ENCODE peak calls at places on chromosomes 12 and 14, in five cellular contexts. One of them, this sample, is unnamed.

GRCh38 chr12:75814856-75815754 is 216.5 kb downstream of the PHLDA1 start:
- DNase-seq in neuronal stem cell: no peak
- DNase-seq in H1: no peak
- DNase-seq in mesenchymal stem cell: peak
- DNase-seq in IMR-90: peak
- DNase-seq in this sample: peak

GRCh38 chr12:6540181-6540877 is 6.0 kb downstream of the GAPDH start:
- DNase-seq in H1: no peak
- DNase-seq in mesenchymal stem cell: peak
- DNase-seq in neuronal stem cell: no peak
- DNase-seq in IMR-90: peak
- DNase-seq in this sample: peak

GRCh38 chr12:19799216-19799615 is 359.9 kb downstream of the AEBP2 start:
- DNase-seq in H1: no peak
- DNase-seq in neuronal stem cell: no peak
- DNase-seq in IMR-90: peak
- DNase-seq in mesenchymal stem cell: no peak
- DNase-seq in this sample: no peak

GRCh38 chr12:4809013-4809448 is 88.8 kb downstream of the GALNT8 start:
- DNase-seq in H1: peak
- DNase-seq in IMR-90: no peak
- DNase-seq in neuronal stem cell: peak
- DNase-seq in mesenchymal stem cell: no peak
- DNase-seq in this sample: no peak

GRCh38 chr12:93950321-93950720 is 198.1 kb upstream of the PLXNC1 start:
- DNase-seq in H1: no peak
- DNase-seq in IMR-90: no peak
- DNase-seq in mesenchymal stem cell: no peak
- DNase-seq in neuronal stem cell: no peak
- DNase-seq in this sample: no peak

GRCh38 chr14:104635717-104636116 is 31.1 kb upstream of the TMEM179 start:
- DNase-seq in mesenchymal stem cell: no peak
- DNase-seq in neuronal stem cell: no peak
- DNase-seq in IMR-90: no peak
- DNase-seq in H1: no peak
- DNase-seq in this sample: no peak

GRCh38 chr14:49594347-49595089 is 4.2 kb upstream of the LRR1 start:
- DNase-seq in mesenchymal stem cell: peak
- DNase-seq in neuronal stem cell: no peak
- DNase-seq in H1: no peak
- DNase-seq in IMR-90: peak
- DNase-seq in this sample: no peak

GRCh38 chr12:43937947-43938346 is 102.1 kb downstream of the TMEM117 start:
- DNase-seq in H1: no peak
- DNase-seq in neuronal stem cell: no peak
- DNase-seq in mesenchymal stem cell: no peak
- DNase-seq in IMR-90: peak
- DNase-seq in this sample: peak

GRCh38 chr12:73731658-73732057 is 806.0 kb upstream of the ATXN7L3B start:
- DNase-seq in H1: no peak
- DNase-seq in neuronal stem cell: no peak
- DNase-seq in IMR-90: no peak
- DNase-seq in mesenchymal stem cell: peak
- DNase-seq in this sample: no peak

GRCh38 chr14:88974991-88975835 is 150.8 kb downstream of the TTC8 start:
- DNase-seq in H1: no peak
- DNase-seq in IMR-90: no peak
- DNase-seq in mesenchymal stem cell: no peak
- DNase-seq in neuronal stem cell: no peak
- DNase-seq in this sample: no peak

GRCh38 chr12:6180300-6181051 is 19.7 kb upstream of the CD9 start:
- DNase-seq in mesenchymal stem cell: peak
- DNase-seq in IMR-90: peak
- DNase-seq in H1: no peak
- DNase-seq in neuronal stem cell: no peak
- DNase-seq in this sample: no peak

GRCh38 chr12:101663298-101663697 is 34.1 kb upstream of the CHPT1 start:
- DNase-seq in H1: no peak
- DNase-seq in IMR-90: no peak
- DNase-seq in neuronal stem cell: no peak
- DNase-seq in mesenchymal stem cell: no peak
- DNase-seq in this sample: no peak

GRCh38 chr12:42590324-42590934 is 883 bp upstream of the PRICKLE1 start:
- DNase-seq in H1: no peak
- DNase-seq in IMR-90: no peak
- DNase-seq in neuronal stem cell: peak
- DNase-seq in mesenchymal stem cell: peak
- DNase-seq in this sample: no peak

GRCh38 chr12:49674318-49674985 is 32.8 kb downstream of the FMNL3 start:
- DNase-seq in IMR-90: peak
- DNase-seq in H1: no peak
- DNase-seq in mesenchymal stem cell: peak
- DNase-seq in neuronal stem cell: no peak
- DNase-seq in this sample: no peak

GRCh38 chr14:21987937-21988336 is 314.3 kb upstream of the OR4E1 start:
- DNase-seq in IMR-90: peak
- DNase-seq in H1: no peak
- DNase-seq in neuronal stem cell: peak
- DNase-seq in mesenchymal stem cell: peak
- DNase-seq in this sample: peak

GRCh38 chr12:117294206-117294605 is 67.2 kb downstream of the NOS1 start:
- DNase-seq in neuronal stem cell: no peak
- DNase-seq in H1: no peak
- DNase-seq in mesenchymal stem cell: no peak
- DNase-seq in IMR-90: no peak
- DNase-seq in this sample: no peak

GRCh38 chr14:36091096-36091495 is 85.4 kb downstream of the PTCSC3 start:
- DNase-seq in mesenchymal stem cell: peak
- DNase-seq in neuronal stem cell: no peak
- DNase-seq in IMR-90: peak
- DNase-seq in H1: no peak
- DNase-seq in this sample: no peak

GRCh38 chr14:36515105-36515593 is 4.9 kb downstream of the NKX2-1 start:
- DNase-seq in IMR-90: no peak
- DNase-seq in mesenchymal stem cell: no peak
- DNase-seq in H1: no peak
- DNase-seq in neuronal stem cell: no peak
- DNase-seq in this sample: no peak

GRCh38 chr12:66059670-66060069 is 70.9 kb downstream of the LLPH start:
- DNase-seq in IMR-90: no peak
- DNase-seq in neuronal stem cell: no peak
- DNase-seq in mesenchymal stem cell: no peak
- DNase-seq in H1: no peak
- DNase-seq in this sample: no peak

GRCh38 chr12:62760779-62761178 is 174.2 kb downstream of the PPM1H start:
- DNase-seq in neuronal stem cell: no peak
- DNase-seq in mesenchymal stem cell: peak
- DNase-seq in IMR-90: peak
- DNase-seq in H1: no peak
- DNase-seq in this sample: peak

GRCh38 chr14:51019089-51019488 is 74.8 kb upstream of the PYGL start:
- DNase-seq in IMR-90: no peak
- DNase-seq in mesenchymal stem cell: no peak
- DNase-seq in H1: no peak
- DNase-seq in neuronal stem cell: no peak
- DNase-seq in this sample: no peak

GRCh38 chr14:22539831-22540230 is 49.2 kb downstream of the DAD1 start:
- DNase-seq in H1: no peak
- DNase-seq in mesenchymal stem cell: no peak
- DNase-seq in IMR-90: no peak
- DNase-seq in neuronal stem cell: no peak
- DNase-seq in this sample: no peak

GRCh38 chr12:6919588-6919987 is 5.2 kb downstream of the ENO2 start:
- DNase-seq in H1: no peak
- DNase-seq in neuronal stem cell: no peak
- DNase-seq in mesenchymal stem cell: no peak
- DNase-seq in IMR-90: no peak
- DNase-seq in this sample: no peak

GRCh38 chr12:31756977-31757420 is 28.2 kb upstream of the AMN1 start:
- DNase-seq in IMR-90: no peak
- DNase-seq in H1: no peak
- DNase-seq in mesenchymal stem cell: peak
- DNase-seq in neuronal stem cell: no peak
- DNase-seq in this sample: peak

GRCh38 chr12:118359541-118359915 is 13.2 kb downstream of the TAOK3 start:
- DNase-seq in H1: no peak
- DNase-seq in mesenchymal stem cell: no peak
- DNase-seq in neuronal stem cell: no peak
- DNase-seq in IMR-90: no peak
- DNase-seq in this sample: no peak

GRCh38 chr12:118357327-118358007 is 15.2 kb downstream of the TAOK3 start:
- DNase-seq in IMR-90: peak
- DNase-seq in neuronal stem cell: no peak
- DNase-seq in mesenchymal stem cell: peak
- DNase-seq in H1: no peak
- DNase-seq in this sample: no peak

GRCh38 chr12:118356809-118357326 is 15.8 kb downstream of the TAOK3 start:
- DNase-seq in neuronal stem cell: no peak
- DNase-seq in mesenchymal stem cell: peak
- DNase-seq in H1: no peak
- DNase-seq in IMR-90: peak
- DNase-seq in this sample: peak

GRCh38 chr12:118358607-118359540 is 13.8 kb downstream of the TAOK3 start:
- DNase-seq in neuronal stem cell: no peak
- DNase-seq in IMR-90: no peak
- DNase-seq in mesenchymal stem cell: no peak
- DNase-seq in H1: no peak
- DNase-seq in this sample: peak

GRCh38 chr12:118358008-118358359 is 14.7 kb downstream of the TAOK3 start:
- DNase-seq in mesenchymal stem cell: no peak
- DNase-seq in neuronal stem cell: no peak
- DNase-seq in H1: no peak
- DNase-seq in IMR-90: no peak
- DNase-seq in this sample: no peak
- H3K9ac ChIP-seq in mesenchymal stem cell: peak
- H3K9ac ChIP-seq in neuronal stem cell: no peak
- H3K9ac ChIP-seq in H1: no peak
- H3K9ac ChIP-seq in IMR-90: no peak
- H3K9ac ChIP-seq in this sample: no peak

DNA sequence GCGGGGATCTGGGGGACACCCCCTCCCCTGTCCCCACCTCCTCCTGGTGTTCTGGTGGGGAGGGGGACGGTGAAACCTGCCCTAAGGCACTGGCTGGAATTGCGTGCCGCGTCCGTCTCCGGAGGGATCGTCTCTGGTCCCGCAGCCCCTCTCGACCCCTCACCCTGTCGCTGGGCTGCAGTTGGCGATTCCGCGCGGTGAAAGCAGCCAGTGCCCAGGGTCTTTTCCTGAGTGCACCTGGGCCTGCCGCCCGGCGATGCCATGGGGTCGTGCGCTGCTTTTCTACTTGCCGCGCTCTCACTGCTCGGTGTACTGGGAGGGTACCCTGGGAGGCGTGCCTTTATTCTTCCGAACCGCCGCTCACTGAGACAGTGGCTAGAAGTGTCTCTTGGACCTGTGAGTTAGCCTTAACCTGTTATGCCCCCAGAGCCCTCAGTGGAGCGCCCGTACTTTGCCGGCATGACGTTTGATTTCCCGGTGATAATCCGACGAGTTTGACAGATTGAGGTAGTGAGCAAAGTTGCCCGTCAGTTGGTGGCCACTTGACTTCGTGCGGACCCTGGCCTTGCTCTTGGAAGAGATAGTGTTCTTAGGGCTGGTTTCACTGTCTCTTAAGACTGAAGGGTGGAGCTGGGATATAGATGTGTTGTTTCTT is 788 bp downstream of the SFSWAP start:
- DNase-seq in mesenchymal stem cell: peak
- DNase-seq in H1: no peak
- DNase-seq in neuronal stem cell: no peak
- DNase-seq in IMR-90: no peak
- DNase-seq in this sample: no peak
- H3K4ac ChIP-seq in mesenchymal stem cell: peak
- H3K4ac ChIP-seq in H1: peak
- H3K4ac ChIP-seq in neuronal stem cell: no peak
- H3K4ac ChIP-seq in IMR-90: peak
- H3K4ac ChIP-seq in this sample: peak

DNA sequence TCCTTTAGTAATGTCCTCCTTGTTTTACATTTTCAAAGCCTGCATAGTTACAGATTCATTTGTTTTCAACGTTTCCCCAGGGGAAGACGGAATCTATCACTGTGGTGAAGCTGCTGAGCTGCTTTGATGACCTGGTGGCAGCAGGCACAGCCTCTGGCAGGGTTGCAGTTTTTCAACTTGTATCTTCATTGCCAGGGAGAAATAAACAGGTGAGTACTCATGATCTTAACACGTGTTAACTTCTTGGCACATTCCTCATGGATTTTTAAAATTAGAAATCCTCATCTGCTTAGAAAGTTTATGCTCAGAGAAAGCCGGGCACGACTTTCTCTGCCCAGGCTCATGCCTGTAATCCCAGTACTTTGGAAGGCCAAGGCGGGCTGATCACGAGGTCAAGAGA is 44.5 kb downstream of the TECPR2 start:
- DNase-seq in neuronal stem cell: no peak
- DNase-seq in IMR-90: no peak
- DNase-seq in H1: no peak
- DNase-seq in mesenchymal stem cell: no peak
- DNase-seq in this sample: no peak
- H3K27ac ChIP-seq in neuronal stem cell: no peak
- H3K27ac ChIP-seq in IMR-90: no peak
- H3K27ac ChIP-seq in H1: no peak
- H3K27ac ChIP-seq in mesenchymal stem cell: no peak
- H3K27ac ChIP-seq in this sample: no peak

GRCh38 chr14:68520637-68521556 is 272.0 kb downstream of the ZFP36L1 start:
- DNase-seq in mesenchymal stem cell: no peak
- DNase-seq in neuronal stem cell: no peak
- DNase-seq in IMR-90: no peak
- DNase-seq in H1: peak
- DNase-seq in this sample: peak
- H3K9ac ChIP-seq in mesenchymal stem cell: no peak
- H3K9ac ChIP-seq in neuronal stem cell: no peak
- H3K9ac ChIP-seq in IMR-90: no peak
- H3K9ac ChIP-seq in H1: no peak
- H3K9ac ChIP-seq in this sample: no peak

GRCh38 chr12:124679047-124679446 is 111.6 kb upstream of the NCOR2 start:
- DNase-seq in IMR-90: no peak
- DNase-seq in neuronal stem cell: no peak
- DNase-seq in H1: no peak
- DNase-seq in mesenchymal stem cell: no peak
- DNase-seq in this sample: no peak

GRCh38 chr12:124679533-124680371 is 112.3 kb upstream of the NCOR2 start:
- DNase-seq in mesenchymal stem cell: peak
- DNase-seq in H1: no peak
- DNase-seq in IMR-90: no peak
- DNase-seq in neuronal stem cell: no peak
- DNase-seq in this sample: peak

GRCh38 chr12:124682425-124683329 is 115.3 kb upstream of the NCOR2 start:
- DNase-seq in IMR-90: no peak
- DNase-seq in neuronal stem cell: no peak
- DNase-seq in mesenchymal stem cell: no peak
- DNase-seq in H1: no peak
- DNase-seq in this sample: no peak

GRCh38 chr12:124681779-124682391 is 114.5 kb upstream of the NCOR2 start:
- DNase-seq in H1: no peak
- DNase-seq in neuronal stem cell: no peak
- DNase-seq in mesenchymal stem cell: peak
- DNase-seq in IMR-90: peak
- DNase-seq in this sample: peak

GRCh38 chr12:124680863-124681778 is 113.7 kb upstream of the NCOR2 start:
- DNase-seq in neuronal stem cell: peak
- DNase-seq in mesenchymal stem cell: peak
- DNase-seq in H1: peak
- DNase-seq in IMR-90: peak
- DNase-seq in this sample: peak
- H3K4ac ChIP-seq in neuronal stem cell: no peak
- H3K4ac ChIP-seq in mesenchymal stem cell: peak
- H3K4ac ChIP-seq in H1: no peak
- H3K4ac ChIP-seq in IMR-90: peak
- H3K4ac ChIP-seq in this sample: peak

This sample was measured in trophoblast cell.